ENCODE peak calls at places on chromosomes 3 and 15, in six cellular contexts. X is mucosa of descending colon, Z is colonic mucosa, C is RWPE1, I is upper lobe of right lung, V is progenitor cell of endocrine pancreas. G is an unnamed sample.

GRCh38 chr3:38147434-38147833 is 9.0 kb downstream of the MYD88 start:
- DNase-seq in I (no peak), V (no peak), C (no peak), X (no peak), Z (no peak), G (no peak)

GRCh38 chr3:111667621-111668239 is 72.6 kb upstream of the ZBED2 start:
- DNase-seq in Z (peak), V (no peak), I (no peak), X (no peak), C (no peak), G (no peak)

GRCh38 chr3:24344784-24345439 is 149.7 kb downstream of the THRB start:
- DNase-seq in I (no peak), C (no peak), X (no peak), V (no peak), Z (no peak), G (no peak)

GRCh38 chr3:193975072-193975535 is 160.8 kb upstream of the HES1 start:
- DNase-seq in V (no peak), Z (no peak), X (no peak), C (no peak), I (no peak), G (no peak)

GRCh38 chr3:31247850-31248618 is 284.7 kb upstream of the STT3B start:
- DNase-seq in C (peak), X (no peak), V (no peak), Z (no peak), I (no peak), G (no peak)

GRCh38 chr3:141072950-141073349 is 21.8 kb downstream of the SPSB4 start:
- DNase-seq in Z (no peak), C (no peak), X (no peak), I (no peak), V (no peak), G (no peak)

GRCh38 chr15:78540955-78541743 is 905 bp downstream of the PSMA4 start:
- DNase-seq in Z (no peak), X (no peak), I (no peak), V (no peak), C (peak), G (no peak)

GRCh38 chr15:29455530-29455929 is 185.9 kb upstream of the NSMCE3 start:
- DNase-seq in Z (no peak), V (no peak), C (no peak), I (no peak), X (no peak), G (no peak)

GRCh38 chr15:66825139-66825538 is 123.1 kb downstream of the SMAD6 start:
- DNase-seq in X (no peak), I (peak), Z (no peak), C (no peak), V (no peak), G (no peak)

GRCh38 chr3:155664922-155665695 is 79.8 kb downstream of the PLCH1 start:
- DNase-seq in X (no peak), C (no peak), Z (peak), V (no peak), I (no peak), G (no peak)

GRCh38 chr3:169813757-169814517 is 1.2 kb upstream of the LRRC34 start:
- DNase-seq in C (no peak), I (peak), Z (peak), X (peak), V (no peak), G (peak)

GRCh38 chr15:92801774-92802464 is 98.2 kb upstream of the CHD2 start:
- DNase-seq in C (no peak), Z (peak), V (no peak), I (peak), X (no peak), G (no peak)

DNA sequence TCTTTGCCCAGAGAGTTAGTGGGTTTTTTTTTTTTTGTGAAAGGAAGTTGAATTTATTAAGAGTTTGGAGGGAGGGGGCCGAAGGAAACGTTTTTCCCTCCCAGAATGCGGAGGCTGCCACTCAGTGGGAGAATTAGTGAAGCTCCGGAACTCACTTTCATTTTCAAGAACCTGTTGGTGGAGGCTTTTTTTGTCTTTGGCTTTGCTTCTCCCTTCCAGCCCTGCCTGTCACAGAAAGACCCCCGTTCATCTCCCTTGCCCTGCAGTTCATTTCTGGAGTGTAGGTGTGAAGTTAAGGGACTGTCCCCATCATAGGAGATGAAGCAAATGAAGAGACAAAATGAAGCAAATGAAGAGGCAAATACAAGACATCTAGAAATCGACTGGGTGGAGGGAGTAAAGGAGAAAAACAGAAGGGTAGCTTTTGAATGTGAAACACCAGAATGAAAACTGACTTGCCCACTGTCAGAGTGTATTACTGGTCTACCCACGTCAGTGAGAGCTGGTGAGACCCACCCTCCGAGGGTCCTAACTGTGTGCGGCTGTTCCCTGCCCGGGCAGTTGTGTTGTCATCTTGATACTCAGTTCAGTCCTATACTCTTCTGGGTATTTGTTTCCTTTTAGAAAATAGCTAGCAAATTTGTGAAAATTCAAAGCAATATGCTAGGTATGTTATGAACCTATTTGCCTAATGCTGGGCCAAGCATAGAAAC is 91.5 kb downstream of the ITPR1 start:
- DNase-seq in I (no peak), X (no peak), Z (no peak), C (no peak), V (no peak), G (no peak)
- TF ChIP-seq CTCF in I (no peak), X (no peak), Z (no peak), C (no peak), V (no peak), G (no peak)

GRCh38 chr3:46075816-46076215 is 48.5 kb upstream of the XCR1 start:
- DNase-seq in C (no peak), V (no peak), I (no peak), Z (no peak), X (no peak), G (no peak)

GRCh38 chr3:46071222-46071621 is 43.9 kb upstream of the XCR1 start:
- DNase-seq in Z (no peak), V (no peak), I (no peak), X (no peak), C (no peak), G (no peak)

GRCh38 chr3:46078712-46079400 is 51.6 kb upstream of the XCR1 start:
- DNase-seq in C (peak), V (peak), I (peak), X (no peak), Z (peak), G (peak)

GRCh38 chr3:46080124-46080991 is 53.1 kb upstream of the XCR1 start:
- DNase-seq in I (no peak), X (no peak), V (no peak), Z (no peak), C (peak), G (no peak)

DNA sequence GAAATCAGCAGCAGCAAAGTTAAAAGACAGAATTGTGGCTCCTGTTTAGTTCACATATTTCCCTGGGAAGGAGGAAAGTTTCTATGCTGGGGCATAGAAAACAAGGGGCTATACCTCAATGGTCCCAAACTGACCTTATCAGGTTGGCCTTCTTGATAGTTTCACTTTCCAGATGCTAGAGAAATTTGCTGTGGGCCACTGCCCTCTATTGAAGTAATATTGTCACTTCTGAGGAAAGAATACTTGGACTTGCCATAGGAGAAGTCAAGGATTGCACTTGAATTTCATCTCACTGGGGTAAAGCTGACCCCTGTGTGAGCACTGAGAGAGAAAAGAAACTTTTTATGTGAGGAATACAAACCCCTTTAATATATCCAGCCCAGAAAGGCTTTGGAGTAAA is 49.3 kb upstream of the XCR1 start:
- DNase-seq in Z (no peak), X (no peak), I (no peak), V (no peak), C (no peak), G (no peak)
- TF ChIP-seq CTCF in Z (no peak), X (no peak), I (peak), V (no peak), C (no peak), G (no peak)

GRCh38 chr15:37055481-37055880 is 44.9 kb downstream of the MEIS2 start:
- DNase-seq in C (no peak), Z (no peak), V (no peak), I (no peak), X (no peak), G (no peak)
- TF ChIP-seq CTCF in C (no peak), Z (no peak), V (no peak), I (no peak), X (no peak), G (no peak)

DNA sequence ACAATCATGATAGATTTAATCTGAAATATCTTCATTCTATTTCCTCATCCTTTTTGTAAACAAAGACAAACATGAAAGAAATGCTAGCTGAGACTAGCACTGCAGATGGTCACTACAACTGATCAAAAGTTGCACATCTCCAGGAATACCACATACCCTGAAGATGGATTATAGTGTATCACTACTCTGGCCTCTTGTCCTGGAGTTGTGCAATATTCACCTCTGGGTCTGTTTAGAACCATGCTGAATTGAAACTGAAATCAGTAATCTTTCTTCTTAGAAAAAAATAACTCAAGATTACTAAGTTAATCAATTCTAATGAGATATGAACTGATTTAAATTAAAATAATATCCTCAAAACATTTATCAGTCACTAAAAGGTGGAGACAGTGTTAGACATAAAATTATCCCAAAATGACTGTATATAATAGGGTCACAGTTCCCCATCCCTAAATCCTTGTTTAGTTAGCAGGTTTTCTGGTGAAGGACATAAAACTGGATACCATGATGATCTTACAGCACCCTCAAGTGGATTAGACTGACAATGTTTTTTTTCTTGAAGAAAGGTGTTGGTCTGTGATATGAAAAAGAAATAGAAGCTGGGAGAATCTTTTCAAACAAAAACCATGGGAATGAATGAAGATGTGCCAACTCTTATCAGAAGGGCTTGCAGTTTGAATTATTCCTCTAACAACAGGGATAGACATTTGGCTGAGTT is 7.2 kb upstream of the TTC14 start:
- DNase-seq in X (no peak), C (peak), V (no peak), I (no peak), Z (no peak), G (no peak)
- TF ChIP-seq CTCF in X (no peak), C (peak), V (peak), I (peak), Z (no peak), G (no peak)

GRCh38 chr3:185677146-185677829 is 91.2 kb downstream of the SENP2 start:
- DNase-seq in V (no peak), Z (peak), I (no peak), C (peak), X (no peak), G (no peak)
- TF ChIP-seq CTCF in V (peak), Z (peak), I (peak), C (peak), X (peak), G (no peak)

G was measured in activated B cell treated with CpG ODN at 0.5 μM for 24 hours.